ENCODE peak calls at places on chromosomes 16 and 17, in four cellular contexts. One of them, this sample, is unnamed. For H3K27me3 and H3K4me1, the result is how much of the 10 kb centered on the place peaks cover.

GRCh38 chr17:72376486-72377345 is 255.9 kb downstream of the SOX9 start:
- DNase-seq in uterus: no peak
- DNase-seq in upper lobe of right lung: no peak
- DNase-seq in psoas muscle: no peak
- DNase-seq in this sample: no peak

GRCh38 chr17:40310882-40311391 is 2.0 kb downstream of the RARA start:
- DNase-seq in uterus: no peak
- DNase-seq in upper lobe of right lung: no peak
- DNase-seq in psoas muscle: no peak
- DNase-seq in this sample: no peak

GRCh38 chr17:2081564-2081963 is 26.7 kb downstream of the HIC1 start:
- DNase-seq in uterus: peak
- DNase-seq in upper lobe of right lung: no peak
- DNase-seq in psoas muscle: peak
- DNase-seq in this sample: no peak

GRCh38 chr17:48552453-48553189 is 7.7 kb upstream of the HOXB2 start:
- DNase-seq in uterus: no peak
- DNase-seq in upper lobe of right lung: no peak
- DNase-seq in psoas muscle: no peak
- DNase-seq in this sample: no peak

GRCh38 chr16:72464052-72464451 is 292.1 kb upstream of the PMFBP1 start:
- DNase-seq in uterus: no peak
- DNase-seq in upper lobe of right lung: no peak
- DNase-seq in psoas muscle: no peak
- DNase-seq in this sample: no peak

GRCh38 chr16:11612110-11612981 is 25.6 kb upstream of the LITAF start:
- DNase-seq in uterus: no peak
- DNase-seq in upper lobe of right lung: peak
- DNase-seq in psoas muscle: no peak
- DNase-seq in this sample: peak

GRCh38 chr16:27320261-27321012 is 6.7 kb downstream of the IL4R start:
- DNase-seq in uterus: peak
- DNase-seq in upper lobe of right lung: no peak
- DNase-seq in psoas muscle: no peak
- DNase-seq in this sample: no peak

GRCh38 chr17:81027591-81028505 is 7.1 kb upstream of the BAIAP2 start:
- DNase-seq in uterus: no peak
- DNase-seq in upper lobe of right lung: peak
- DNase-seq in psoas muscle: peak
- DNase-seq in this sample: peak

GRCh38 chr17:66968916-66969315 is 4.4 kb downstream of the CACNG4 start:
- DNase-seq in uterus: no peak
- DNase-seq in upper lobe of right lung: no peak
- DNase-seq in psoas muscle: no peak
- DNase-seq in this sample: no peak
- H3K27me3 ChIP-seq in uterus: under half
- H3K27me3 ChIP-seq in upper lobe of right lung: under half
- H3K27me3 ChIP-seq in psoas muscle: under half
- H3K27me3 ChIP-seq in this sample: half or more

GRCh38 chr17:19243838-19244237 is 6.7 kb downstream of the EPN2 start:
- DNase-seq in uterus: no peak
- DNase-seq in upper lobe of right lung: no peak
- DNase-seq in psoas muscle: no peak
- DNase-seq in this sample: no peak
- H3K4me1 ChIP-seq in uterus: under half
- H3K4me1 ChIP-seq in upper lobe of right lung: under half
- H3K4me1 ChIP-seq in psoas muscle: under half
- H3K4me1 ChIP-seq in this sample: under half

GRCh38 chr17:82330322-82331239 is 3.0 kb downstream of the SECTM1 start:
- DNase-seq in uterus: no peak
- DNase-seq in upper lobe of right lung: peak
- DNase-seq in psoas muscle: peak
- DNase-seq in this sample: no peak
- TF ChIP-seq CTCF in uterus: no peak
- TF ChIP-seq CTCF in upper lobe of right lung: no peak
- TF ChIP-seq CTCF in psoas muscle: no peak
- TF ChIP-seq CTCF in this sample: no peak

GRCh38 chr16:67649494-67649931 is 4.6 kb downstream of the CARMIL2 start:
- DNase-seq in uterus: no peak
- DNase-seq in upper lobe of right lung: no peak
- DNase-seq in psoas muscle: peak
- DNase-seq in this sample: peak
- H3K27me3 ChIP-seq in uterus: under half
- H3K27me3 ChIP-seq in upper lobe of right lung: under half
- H3K27me3 ChIP-seq in psoas muscle: under half
- H3K27me3 ChIP-seq in this sample: half or more

GRCh38 chr17:63722403-63722802 is 19.2 kb downstream of the STRADA start:
- DNase-seq in uterus: no peak
- DNase-seq in upper lobe of right lung: no peak
- DNase-seq in psoas muscle: no peak
- DNase-seq in this sample: no peak
- H3K4me1 ChIP-seq in uterus: under half
- H3K4me1 ChIP-seq in upper lobe of right lung: under half
- H3K4me1 ChIP-seq in psoas muscle: under half
- H3K4me1 ChIP-seq in this sample: under half

GRCh38 chr16:56789360-56789759 is 59.4 kb downstream of the NUP93 start:
- DNase-seq in uterus: peak
- DNase-seq in upper lobe of right lung: no peak
- DNase-seq in psoas muscle: no peak
- DNase-seq in this sample: no peak

GRCh38 chr16:56795011-56795410 is 65.1 kb downstream of the NUP93 start:
- DNase-seq in uterus: no peak
- DNase-seq in upper lobe of right lung: no peak
- DNase-seq in psoas muscle: no peak
- DNase-seq in this sample: no peak

GRCh38 chr16:56797861-56798260 is 67.1 kb upstream of the SLC12A3 start:
- DNase-seq in uterus: no peak
- DNase-seq in upper lobe of right lung: no peak
- DNase-seq in psoas muscle: no peak
- DNase-seq in this sample: no peak

GRCh38 chr16:56792960-56793359 is 63.0 kb downstream of the NUP93 start:
- DNase-seq in uterus: no peak
- DNase-seq in upper lobe of right lung: no peak
- DNase-seq in psoas muscle: no peak
- DNase-seq in this sample: no peak

DNA sequence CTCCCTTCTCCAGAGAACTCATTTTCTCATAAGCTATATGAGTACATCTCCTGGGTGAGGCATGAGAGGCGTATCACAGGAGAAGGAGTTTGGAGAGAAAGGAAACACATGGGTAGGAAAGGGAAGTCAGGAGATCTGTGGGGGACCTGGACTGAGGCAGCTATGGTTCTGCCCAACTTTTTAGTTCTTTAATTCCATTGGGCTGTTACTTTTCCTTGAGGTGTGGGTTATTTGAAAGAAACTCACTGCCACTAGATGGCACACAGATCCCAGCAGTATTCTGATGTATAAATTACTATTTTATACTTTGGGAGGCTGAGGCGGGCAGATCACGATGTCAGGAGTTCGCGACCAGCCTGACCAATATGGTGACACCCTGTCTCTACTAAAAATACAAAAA is 63.6 kb downstream of the NUP93 start:
- DNase-seq in uterus: no peak
- DNase-seq in upper lobe of right lung: no peak
- DNase-seq in psoas muscle: no peak
- DNase-seq in this sample: no peak
- TF ChIP-seq CTCF in uterus: no peak
- TF ChIP-seq CTCF in upper lobe of right lung: peak
- TF ChIP-seq CTCF in psoas muscle: no peak
- TF ChIP-seq CTCF in this sample: no peak